ENCODE peak calls at places on chromosomes 12 and 14, in five cellular contexts. One of them, this sample, is unnamed.

GRCh38 chr12:94603434-94604068 is 46.8 kb downstream of the TMCC3 start:
- DNase-seq in left ventricle myocardium inferior: no peak
- DNase-seq in CD4-positive, CD25-positive, alpha-beta regulatory T cell: peak; percentile 17
- DNase-seq in suprapubic skin: no peak
- DNase-seq in K562: peak; percentile 56
- DNase-seq in this sample: peak; percentile 61

GRCh38 chr14:74401504-74402241 is 24.3 kb downstream of the SYNDIG1L start:
- DNase-seq in suprapubic skin: no peak
- DNase-seq in left ventricle myocardium inferior: peak; percentile 29
- DNase-seq in K562: peak; percentile 14
- DNase-seq in CD4-positive, CD25-positive, alpha-beta regulatory T cell: peak; percentile 70
- DNase-seq in this sample: peak; percentile 92

GRCh38 chr14:77014004-77014604 is 14.4 kb downstream of the IRF2BPL start:
- DNase-seq in left ventricle myocardium inferior: peak; percentile 75
- DNase-seq in CD4-positive, CD25-positive, alpha-beta regulatory T cell: no peak
- DNase-seq in suprapubic skin: no peak
- DNase-seq in K562: no peak
- DNase-seq in this sample: no peak

GRCh38 chr14:100093322-100093721 is 28.1 kb downstream of the EVL start:
- DNase-seq in CD4-positive, CD25-positive, alpha-beta regulatory T cell: no peak
- DNase-seq in left ventricle myocardium inferior: no peak
- DNase-seq in K562: no peak
- DNase-seq in suprapubic skin: no peak
- DNase-seq in this sample: no peak

GRCh38 chr12:108191938-108192337 is 62.9 kb downstream of the WSCD2 start:
- DNase-seq in K562: no peak
- DNase-seq in left ventricle myocardium inferior: no peak
- DNase-seq in CD4-positive, CD25-positive, alpha-beta regulatory T cell: no peak
- DNase-seq in suprapubic skin: no peak
- DNase-seq in this sample: no peak

GRCh38 chr14:92400579-92401444 is 77.8 kb downstream of the SLC24A4 start:
- DNase-seq in left ventricle myocardium inferior: no peak
- DNase-seq in suprapubic skin: no peak
- DNase-seq in CD4-positive, CD25-positive, alpha-beta regulatory T cell: no peak
- DNase-seq in K562: no peak
- DNase-seq in this sample: peak; percentile 61

GRCh38 chr12:46391630-46392029 is 19.1 kb upstream of the SLC38A2 start:
- DNase-seq in CD4-positive, CD25-positive, alpha-beta regulatory T cell: no peak
- DNase-seq in K562: no peak
- DNase-seq in suprapubic skin: no peak
- DNase-seq in left ventricle myocardium inferior: no peak
- DNase-seq in this sample: no peak

GRCh38 chr12:50246873-50247612 is 36.3 kb downstream of the LIMA1 start:
- DNase-seq in left ventricle myocardium inferior: peak; percentile 68
- DNase-seq in suprapubic skin: peak; percentile 91
- DNase-seq in CD4-positive, CD25-positive, alpha-beta regulatory T cell: no peak
- DNase-seq in K562: peak; percentile 75
- DNase-seq in this sample: no peak

GRCh38 chr12:34097213-34097612 is 74.9 kb downstream of the ALG10 start:
- DNase-seq in left ventricle myocardium inferior: no peak
- DNase-seq in CD4-positive, CD25-positive, alpha-beta regulatory T cell: no peak
- DNase-seq in suprapubic skin: no peak
- DNase-seq in K562: no peak
- DNase-seq in this sample: no peak

GRCh38 chr14:68261092-68261842 is 441.7 kb downstream of the RAD51B start:
- DNase-seq in K562: no peak
- DNase-seq in left ventricle myocardium inferior: no peak
- DNase-seq in CD4-positive, CD25-positive, alpha-beta regulatory T cell: no peak
- DNase-seq in suprapubic skin: no peak
- DNase-seq in this sample: no peak

GRCh38 chr14:97120204-97121120 is 323.3 kb downstream of the VRK1 start:
- DNase-seq in K562: no peak
- DNase-seq in CD4-positive, CD25-positive, alpha-beta regulatory T cell: peak; percentile 15
- DNase-seq in left ventricle myocardium inferior: no peak
- DNase-seq in suprapubic skin: no peak
- DNase-seq in this sample: no peak

GRCh38 chr12:2383276-2384028 is 330.7 kb downstream of the CACNA1C start:
- DNase-seq in CD4-positive, CD25-positive, alpha-beta regulatory T cell: no peak
- DNase-seq in suprapubic skin: peak; percentile 22
- DNase-seq in left ventricle myocardium inferior: no peak
- DNase-seq in K562: no peak
- DNase-seq in this sample: no peak

GRCh38 chr14:79543966-79544365 is 667.3 kb downstream of the DIO2 start:
- DNase-seq in suprapubic skin: no peak
- DNase-seq in K562: peak; percentile 6
- DNase-seq in left ventricle myocardium inferior: no peak
- DNase-seq in CD4-positive, CD25-positive, alpha-beta regulatory T cell: no peak
- DNase-seq in this sample: peak; percentile 2

GRCh38 chr12:57564178-57564740 is 14.4 kb downstream of the KIF5A start:
- DNase-seq in CD4-positive, CD25-positive, alpha-beta regulatory T cell: no peak
- DNase-seq in K562: no peak
- DNase-seq in suprapubic skin: no peak
- DNase-seq in left ventricle myocardium inferior: no peak
- DNase-seq in this sample: no peak

GRCh38 chr14:85554106-85554505 is 24.2 kb downstream of the FLRT2 start:
- DNase-seq in suprapubic skin: no peak
- DNase-seq in left ventricle myocardium inferior: no peak
- DNase-seq in CD4-positive, CD25-positive, alpha-beta regulatory T cell: no peak
- DNase-seq in K562: no peak
- DNase-seq in this sample: no peak

GRCh38 chr12:44477331-44477980 is 398.7 kb downstream of the NELL2 start:
- DNase-seq in K562: no peak
- DNase-seq in suprapubic skin: no peak
- DNase-seq in left ventricle myocardium inferior: no peak
- DNase-seq in CD4-positive, CD25-positive, alpha-beta regulatory T cell: no peak
- DNase-seq in this sample: no peak

GRCh38 chr14:22003471-22003870 is 329.9 kb upstream of the OR4E1 start:
- DNase-seq in K562: no peak
- DNase-seq in CD4-positive, CD25-positive, alpha-beta regulatory T cell: no peak
- DNase-seq in suprapubic skin: no peak
- DNase-seq in left ventricle myocardium inferior: no peak
- DNase-seq in this sample: no peak

GRCh38 chr12:91507754-91508153 is 325.1 kb upstream of the DCN start:
- DNase-seq in left ventricle myocardium inferior: no peak
- DNase-seq in K562: no peak
- DNase-seq in suprapubic skin: no peak
- DNase-seq in CD4-positive, CD25-positive, alpha-beta regulatory T cell: no peak
- DNase-seq in this sample: no peak

GRCh38 chr12:75954076-75954475 is 77.5 kb downstream of the PHLDA1 start:
- DNase-seq in K562: peak; percentile 20
- DNase-seq in suprapubic skin: no peak
- DNase-seq in CD4-positive, CD25-positive, alpha-beta regulatory T cell: no peak
- DNase-seq in left ventricle myocardium inferior: no peak
- DNase-seq in this sample: no peak

GRCh38 chr12:54917001-54917488 is 62.7 kb downstream of the MUCL1 start:
- DNase-seq in CD4-positive, CD25-positive, alpha-beta regulatory T cell: no peak
- DNase-seq in K562: no peak
- DNase-seq in suprapubic skin: no peak
- DNase-seq in left ventricle myocardium inferior: no peak
- DNase-seq in this sample: no peak

GRCh38 chr12:104669851-104670337 is 213.1 kb downstream of the CHST11 start:
- DNase-seq in left ventricle myocardium inferior: peak; percentile 59
- DNase-seq in K562: no peak
- DNase-seq in suprapubic skin: no peak
- DNase-seq in CD4-positive, CD25-positive, alpha-beta regulatory T cell: peak; percentile 24
- DNase-seq in this sample: peak; percentile 54

GRCh38 chr14:71711619-71712018 is 220.6 kb upstream of the RGS6 start:
- DNase-seq in CD4-positive, CD25-positive, alpha-beta regulatory T cell: no peak
- DNase-seq in K562: no peak
- DNase-seq in left ventricle myocardium inferior: no peak
- DNase-seq in suprapubic skin: no peak
- DNase-seq in this sample: no peak

GRCh38 chr12:100795193-100796179 is 910 bp downstream of the ANO4 start:
- DNase-seq in CD4-positive, CD25-positive, alpha-beta regulatory T cell: no peak
- DNase-seq in suprapubic skin: no peak
- DNase-seq in left ventricle myocardium inferior: no peak
- DNase-seq in K562: no peak
- DNase-seq in this sample: no peak

GRCh38 chr14:79511146-79511545 is 700.2 kb downstream of the DIO2 start:
- DNase-seq in left ventricle myocardium inferior: no peak
- DNase-seq in CD4-positive, CD25-positive, alpha-beta regulatory T cell: no peak
- DNase-seq in suprapubic skin: no peak
- DNase-seq in K562: no peak
- DNase-seq in this sample: no peak

GRCh38 chr12:68568878-68569569 is 41.7 kb upstream of the RAP1B start:
- DNase-seq in K562: no peak
- DNase-seq in left ventricle myocardium inferior: no peak
- DNase-seq in CD4-positive, CD25-positive, alpha-beta regulatory T cell: no peak
- DNase-seq in suprapubic skin: no peak
- DNase-seq in this sample: no peak

GRCh38 chr12:56206373-56207166 is 15.2 kb downstream of the RNF41 start:
- DNase-seq in CD4-positive, CD25-positive, alpha-beta regulatory T cell: peak; percentile 27
- DNase-seq in left ventricle myocardium inferior: peak; percentile 43
- DNase-seq in suprapubic skin: no peak
- DNase-seq in K562: peak; percentile 69
- DNase-seq in this sample: peak; percentile 66

GRCh38 chr12:102652645-102653313 is 172.4 kb upstream of the IGF1 start:
- DNase-seq in suprapubic skin: no peak
- DNase-seq in left ventricle myocardium inferior: no peak
- DNase-seq in K562: no peak
- DNase-seq in CD4-positive, CD25-positive, alpha-beta regulatory T cell: no peak
- DNase-seq in this sample: no peak

GRCh38 chr12:124036117-124037109 is 63.4 kb downstream of the ZNF664 start:
- DNase-seq in suprapubic skin: no peak
- DNase-seq in CD4-positive, CD25-positive, alpha-beta regulatory T cell: peak; percentile 41
- DNase-seq in left ventricle myocardium inferior: no peak
- DNase-seq in K562: peak; percentile 56
- DNase-seq in this sample: peak; percentile 53
- H3K4me1 ChIP-seq in suprapubic skin: no peaks in the 10 kb centered on the region
- H3K4me1 ChIP-seq in CD4-positive, CD25-positive, alpha-beta regulatory T cell: no peaks in the 10 kb centered on the region
- H3K4me1 ChIP-seq in left ventricle myocardium inferior: peaks cover 10% of the 10 kb centered on the region
- H3K4me1 ChIP-seq in K562: no peaks in the 10 kb centered on the region
- H3K4me1 ChIP-seq in this sample: no peaks in the 10 kb centered on the region

GRCh38 chr14:28709571-28710305 is 56.8 kb upstream of the FOXG1 start:
- DNase-seq in CD4-positive, CD25-positive, alpha-beta regulatory T cell: no peak
- DNase-seq in left ventricle myocardium inferior: no peak
- DNase-seq in suprapubic skin: no peak
- DNase-seq in K562: no peak
- DNase-seq in this sample: no peak
- H3K9me3 ChIP-seq in CD4-positive, CD25-positive, alpha-beta regulatory T cell: no peaks in the 10 kb centered on the region
- H3K9me3 ChIP-seq in left ventricle myocardium inferior: peaks cover 24% of the 10 kb centered on the region
- H3K9me3 ChIP-seq in suprapubic skin: no peaks in the 10 kb centered on the region
- H3K9me3 ChIP-seq in K562: no peaks in the 10 kb centered on the region
- H3K9me3 ChIP-seq in this sample: no peaks in the 10 kb centered on the region

GRCh38 chr12:24759155-24759554 is 189.7 kb downstream of the BCAT1 start:
- DNase-seq in left ventricle myocardium inferior: no peak
- DNase-seq in CD4-positive, CD25-positive, alpha-beta regulatory T cell: no peak
- DNase-seq in K562: peak; percentile 25
- DNase-seq in suprapubic skin: no peak
- DNase-seq in this sample: no peak
- H3K4me1 ChIP-seq in left ventricle myocardium inferior: no peaks in the 10 kb centered on the region
- H3K4me1 ChIP-seq in CD4-positive, CD25-positive, alpha-beta regulatory T cell: no peaks in the 10 kb centered on the region
- H3K4me1 ChIP-seq in K562: peaks cover 3% of the 10 kb centered on the region
- H3K4me1 ChIP-seq in suprapubic skin: no peaks in the 10 kb centered on the region
- H3K4me1 ChIP-seq in this sample: no peaks in the 10 kb centered on the region

DNA sequence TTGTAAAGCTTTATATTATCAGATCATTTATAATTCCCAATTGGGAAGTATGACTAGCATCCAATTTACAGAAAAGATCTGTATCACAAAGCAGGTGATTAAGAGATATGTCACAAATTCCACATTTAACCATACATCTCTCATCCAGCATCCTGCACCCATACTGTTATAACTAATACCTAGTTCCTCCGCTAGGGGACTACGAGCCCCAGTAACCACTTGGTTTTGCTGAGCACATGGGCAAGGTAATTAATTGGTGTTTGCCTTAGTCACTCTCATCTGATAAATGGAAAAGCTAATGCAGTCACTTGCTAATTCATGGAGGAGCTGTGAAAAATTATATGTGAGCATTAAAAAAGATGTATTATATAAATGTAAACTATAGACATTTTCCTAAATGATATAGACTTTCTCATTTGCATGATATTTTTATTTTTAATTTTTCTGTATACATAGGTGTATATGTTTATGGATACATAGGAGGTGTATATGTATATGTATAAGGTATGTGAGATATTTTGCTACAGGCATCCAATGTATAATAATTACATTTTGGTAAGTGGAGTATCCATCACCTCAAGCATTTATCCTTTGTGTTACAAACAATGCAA is 1031.8 kb downstream of the GALC start:
- DNase-seq in suprapubic skin: no peak
- DNase-seq in K562: peak; percentile 17
- DNase-seq in CD4-positive, CD25-positive, alpha-beta regulatory T cell: no peak
- DNase-seq in left ventricle myocardium inferior: no peak
- DNase-seq in this sample: no peak
- H3K9me3 ChIP-seq in suprapubic skin: no peaks in the 10 kb centered on the region
- H3K9me3 ChIP-seq in K562: no peaks in the 10 kb centered on the region
- H3K9me3 ChIP-seq in CD4-positive, CD25-positive, alpha-beta regulatory T cell: no peaks in the 10 kb centered on the region
- H3K9me3 ChIP-seq in left ventricle myocardium inferior: peaks cover 35% of the 10 kb centered on the region
- H3K9me3 ChIP-seq in this sample: peaks cover 4% of the 10 kb centered on the region

GRCh38 chr12:127238061-127238460 is 1028.9 kb upstream of the TMEM132C start:
- DNase-seq in CD4-positive, CD25-positive, alpha-beta regulatory T cell: no peak
- DNase-seq in suprapubic skin: no peak
- DNase-seq in left ventricle myocardium inferior: no peak
- DNase-seq in K562: no peak
- DNase-seq in this sample: no peak

GRCh38 chr12:127240249-127240929 is 1026.6 kb upstream of the TMEM132C start:
- DNase-seq in suprapubic skin: no peak
- DNase-seq in K562: no peak
- DNase-seq in CD4-positive, CD25-positive, alpha-beta regulatory T cell: no peak
- DNase-seq in left ventricle myocardium inferior: no peak
- DNase-seq in this sample: no peak

GRCh38 chr12:127245009-127245408 is 1022.0 kb upstream of the TMEM132C start:
- DNase-seq in CD4-positive, CD25-positive, alpha-beta regulatory T cell: no peak
- DNase-seq in left ventricle myocardium inferior: no peak
- DNase-seq in suprapubic skin: no peak
- DNase-seq in K562: no peak
- DNase-seq in this sample: no peak

GRCh38 chr12:127239781-127240180 is 1027.2 kb upstream of the TMEM132C start:
- DNase-seq in CD4-positive, CD25-positive, alpha-beta regulatory T cell: no peak
- DNase-seq in left ventricle myocardium inferior: no peak
- DNase-seq in K562: no peak
- DNase-seq in suprapubic skin: no peak
- DNase-seq in this sample: no peak

DNA sequence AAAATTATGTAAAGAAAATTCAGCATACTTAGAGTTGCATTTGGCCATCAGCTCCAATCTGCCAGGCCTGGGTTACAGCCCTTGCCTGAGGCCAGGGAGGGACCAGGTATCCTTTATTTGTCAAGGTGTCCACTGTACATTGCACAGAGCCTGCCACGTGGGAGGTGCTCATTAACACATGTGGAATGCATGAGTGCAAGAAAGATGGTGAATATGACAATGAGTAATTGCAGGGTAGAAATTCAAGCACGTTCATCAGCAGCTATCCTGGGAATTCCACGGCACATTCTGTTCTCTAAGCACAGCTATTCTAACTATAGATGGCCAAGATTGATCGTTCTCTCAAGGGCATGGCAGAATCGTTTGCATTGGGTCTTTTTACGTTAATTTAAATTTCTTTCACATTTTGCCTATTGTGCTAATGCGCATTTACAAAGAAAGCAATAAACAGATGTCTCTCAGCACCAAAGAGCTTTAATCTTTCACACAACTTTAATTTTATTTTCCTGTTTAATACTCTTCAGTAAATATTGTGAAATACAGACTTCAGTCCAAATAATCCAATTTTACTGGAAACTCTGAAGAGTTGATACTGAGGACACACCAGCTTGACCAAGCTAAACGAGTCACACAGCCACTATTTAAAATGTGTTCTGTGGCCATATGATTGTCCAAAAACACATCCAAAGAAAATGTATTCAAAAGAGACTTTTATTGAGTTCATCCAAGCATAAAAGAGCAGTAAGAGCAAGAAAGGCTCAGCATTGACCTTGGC is 1025.7 kb upstream of the TMEM132C start:
- DNase-seq in left ventricle myocardium inferior: no peak
- DNase-seq in suprapubic skin: no peak
- DNase-seq in K562: no peak
- DNase-seq in CD4-positive, CD25-positive, alpha-beta regulatory T cell: no peak
- DNase-seq in this sample: no peak
- H3K4me1 ChIP-seq in left ventricle myocardium inferior: no peaks in the 10 kb centered on the region
- H3K4me1 ChIP-seq in suprapubic skin: no peaks in the 10 kb centered on the region
- H3K4me1 ChIP-seq in K562: no peaks in the 10 kb centered on the region
- H3K4me1 ChIP-seq in CD4-positive, CD25-positive, alpha-beta regulatory T cell: no peaks in the 10 kb centered on the region
- H3K4me1 ChIP-seq in this sample: no peaks in the 10 kb centered on the region